ENCODE peak calls at places on chromosomes 2 and 18, in seven cellular contexts. One of them, this sample, is unnamed. For H3K4me1, the result is how much of the 10 kb centered on the place peaks cover.

GRCh38 chr2:16252891-16253290 is 312.5 kb downstream of the MYCN start:
- DNase-seq in cardiac muscle cell: no peak
- DNase-seq in heart right ventricle: no peak
- DNase-seq in K562: no peak
- DNase-seq in astrocyte: no peak
- DNase-seq in HepG2: no peak
- DNase-seq in A673: no peak
- DNase-seq in this sample: no peak

GRCh38 chr2:39837856-39838453 is 58.9 kb upstream of the THUMPD2 start:
- DNase-seq in cardiac muscle cell: no peak
- DNase-seq in heart right ventricle: no peak
- DNase-seq in K562: peak
- DNase-seq in astrocyte: peak
- DNase-seq in HepG2: peak
- DNase-seq in A673: peak
- DNase-seq in this sample: no peak

GRCh38 chr2:1671916-1672315 is 72.4 kb downstream of the PXDN start:
- DNase-seq in cardiac muscle cell: no peak
- DNase-seq in heart right ventricle: no peak
- DNase-seq in K562: no peak
- DNase-seq in astrocyte: no peak
- DNase-seq in HepG2: no peak
- DNase-seq in A673: no peak
- DNase-seq in this sample: no peak

GRCh38 chr18:49648811-49649210 is 87.0 kb downstream of the LIPG start:
- DNase-seq in cardiac muscle cell: no peak
- DNase-seq in heart right ventricle: no peak
- DNase-seq in K562: no peak
- DNase-seq in astrocyte: no peak
- DNase-seq in HepG2: no peak
- DNase-seq in A673: no peak
- DNase-seq in this sample: no peak

GRCh38 chr2:135743860-135744259 is 2.2 kb downstream of the UBXN4 start:
- DNase-seq in cardiac muscle cell: no peak
- DNase-seq in heart right ventricle: no peak
- DNase-seq in K562: no peak
- DNase-seq in astrocyte: no peak
- DNase-seq in HepG2: peak
- DNase-seq in A673: peak
- DNase-seq in this sample: no peak

GRCh38 chr2:86453838-86454237 is 12.7 kb downstream of the KDM3A start:
- DNase-seq in cardiac muscle cell: no peak
- DNase-seq in heart right ventricle: peak
- DNase-seq in K562: no peak
- DNase-seq in astrocyte: peak
- DNase-seq in HepG2: no peak
- DNase-seq in A673: peak
- DNase-seq in this sample: peak

GRCh38 chr2:54945401-54946219 is 104.6 kb downstream of the RTN4 start:
- DNase-seq in cardiac muscle cell: no peak
- DNase-seq in heart right ventricle: no peak
- DNase-seq in K562: no peak
- DNase-seq in astrocyte: peak
- DNase-seq in HepG2: peak
- DNase-seq in A673: no peak
- DNase-seq in this sample: peak

GRCh38 chr18:7901657-7902056 is 334.5 kb downstream of the PTPRM start:
- DNase-seq in cardiac muscle cell: no peak
- DNase-seq in heart right ventricle: no peak
- DNase-seq in K562: no peak
- DNase-seq in astrocyte: no peak
- DNase-seq in HepG2: no peak
- DNase-seq in A673: no peak
- DNase-seq in this sample: no peak

GRCh38 chr2:231615058-231615671 is 22.5 kb downstream of the TEX44 start:
- DNase-seq in cardiac muscle cell: no peak
- DNase-seq in heart right ventricle: no peak
- DNase-seq in K562: no peak
- DNase-seq in astrocyte: no peak
- DNase-seq in HepG2: no peak
- DNase-seq in A673: no peak
- DNase-seq in this sample: no peak

GRCh38 chr2:16112251-16112971 is 172.1 kb downstream of the MYCN start:
- DNase-seq in cardiac muscle cell: no peak
- DNase-seq in heart right ventricle: no peak
- DNase-seq in K562: no peak
- DNase-seq in astrocyte: no peak
- DNase-seq in HepG2: no peak
- DNase-seq in A673: no peak
- DNase-seq in this sample: no peak

GRCh38 chr18:24189007-24189528 is 50.2 kb downstream of the CABYR start:
- DNase-seq in cardiac muscle cell: no peak
- DNase-seq in heart right ventricle: no peak
- DNase-seq in K562: no peak
- DNase-seq in astrocyte: no peak
- DNase-seq in HepG2: no peak
- DNase-seq in A673: no peak
- DNase-seq in this sample: no peak

GRCh38 chr2:201450910-201451329 is 338 bp downstream of the TRAK2 start:
- DNase-seq in cardiac muscle cell: no peak
- DNase-seq in heart right ventricle: no peak
- DNase-seq in K562: no peak
- DNase-seq in astrocyte: peak
- DNase-seq in HepG2: no peak
- DNase-seq in A673: peak
- DNase-seq in this sample: no peak

GRCh38 chr2:179340678-179341077 is 76.0 kb upstream of the SESTD1 start:
- DNase-seq in cardiac muscle cell: peak
- DNase-seq in heart right ventricle: no peak
- DNase-seq in K562: no peak
- DNase-seq in astrocyte: no peak
- DNase-seq in HepG2: peak
- DNase-seq in A673: peak
- DNase-seq in this sample: no peak

GRCh38 chr2:122029456-122029855 is 274.0 kb downstream of the TSN start:
- DNase-seq in cardiac muscle cell: no peak
- DNase-seq in heart right ventricle: no peak
- DNase-seq in K562: no peak
- DNase-seq in astrocyte: no peak
- DNase-seq in HepG2: no peak
- DNase-seq in A673: no peak
- DNase-seq in this sample: no peak
- TF ChIP-seq CTCF in cardiac muscle cell: no peak
- TF ChIP-seq CTCF in heart right ventricle: no peak
- TF ChIP-seq CTCF in K562: no peak
- TF ChIP-seq CTCF in astrocyte: no peak
- TF ChIP-seq CTCF in HepG2: no peak
- TF ChIP-seq CTCF in A673: no peak
- TF ChIP-seq CTCF in this sample: no peak

DNA sequence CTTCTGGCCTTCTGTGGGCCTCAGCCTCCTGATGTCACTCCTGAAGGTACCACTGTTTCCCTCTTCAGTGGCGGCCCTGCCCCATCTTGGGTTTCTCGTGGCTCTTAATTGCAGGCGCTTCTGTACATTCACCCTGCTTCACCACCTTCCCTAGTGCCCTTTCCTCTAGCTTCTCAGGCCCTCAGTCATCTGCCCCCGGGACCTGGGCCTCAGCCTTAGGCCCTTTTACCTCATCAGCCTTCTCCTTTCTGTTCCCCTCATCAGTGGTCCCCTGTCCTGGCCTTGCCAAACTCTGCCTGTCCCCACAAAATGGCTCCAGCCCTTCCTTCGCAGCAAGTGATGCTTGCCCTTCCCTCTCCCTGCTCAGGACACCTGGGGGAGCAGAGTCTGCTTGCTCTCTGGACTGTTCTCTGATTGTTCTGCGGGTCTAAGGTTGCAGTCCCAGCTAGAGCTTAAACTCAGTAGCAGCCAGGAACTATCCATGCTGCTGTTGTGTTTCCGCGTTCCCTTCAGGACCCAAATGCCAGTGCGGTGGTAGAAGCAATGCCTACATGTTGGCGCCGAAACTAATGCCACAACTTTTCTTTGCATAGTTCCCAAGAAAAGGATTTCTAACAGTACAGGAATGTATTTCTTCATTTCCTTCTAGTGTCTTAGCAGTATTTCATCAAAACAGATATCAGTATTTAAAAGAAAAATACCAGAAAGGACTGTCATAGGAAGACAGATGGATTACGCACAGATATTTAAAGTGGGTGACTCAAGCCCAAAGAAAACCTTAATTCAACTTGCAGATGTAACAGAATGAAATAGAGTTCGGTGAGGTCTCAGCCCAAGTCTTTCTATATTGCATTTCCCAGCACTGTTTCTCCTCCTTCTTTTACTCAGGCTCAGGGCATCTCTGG is 7.5 kb downstream of the ASB1 start:
- DNase-seq in cardiac muscle cell: no peak
- DNase-seq in heart right ventricle: no peak
- DNase-seq in K562: no peak
- DNase-seq in astrocyte: peak
- DNase-seq in HepG2: no peak
- DNase-seq in A673: no peak
- DNase-seq in this sample: no peak
- H3K4me1 ChIP-seq in cardiac muscle cell: under half
- H3K4me1 ChIP-seq in heart right ventricle: under half
- H3K4me1 ChIP-seq in K562: under half
- H3K4me1 ChIP-seq in astrocyte: under half
- H3K4me1 ChIP-seq in HepG2: half or more
- H3K4me1 ChIP-seq in A673: under half
- H3K4me1 ChIP-seq in this sample: under half

GRCh38 chr2:188629890-188630483 is 338.3 kb downstream of the GULP1 start:
- DNase-seq in cardiac muscle cell: no peak
- DNase-seq in heart right ventricle: no peak
- DNase-seq in K562: no peak
- DNase-seq in astrocyte: peak
- DNase-seq in HepG2: no peak
- DNase-seq in A673: peak
- DNase-seq in this sample: no peak
- H3K27ac ChIP-seq in cardiac muscle cell: no peak
- H3K27ac ChIP-seq in heart right ventricle: peak
- H3K27ac ChIP-seq in K562: no peak
- H3K27ac ChIP-seq in astrocyte: peak
- H3K27ac ChIP-seq in HepG2: no peak
- H3K27ac ChIP-seq in A673: peak
- H3K27ac ChIP-seq in this sample: peak

GRCh38 chr2:79235135-79235534 is 75.6 kb upstream of the REG3A start:
- DNase-seq in cardiac muscle cell: no peak
- DNase-seq in heart right ventricle: no peak
- DNase-seq in K562: no peak
- DNase-seq in astrocyte: no peak
- DNase-seq in HepG2: peak
- DNase-seq in A673: peak
- DNase-seq in this sample: no peak
- TF ChIP-seq CTCF in cardiac muscle cell: no peak
- TF ChIP-seq CTCF in heart right ventricle: no peak
- TF ChIP-seq CTCF in K562: no peak
- TF ChIP-seq CTCF in astrocyte: no peak
- TF ChIP-seq CTCF in HepG2: peak
- TF ChIP-seq CTCF in A673: peak
- TF ChIP-seq CTCF in this sample: no peak

GRCh38 chr2:207137922-207138321 is 27.8 kb downstream of the KLF7 start:
- DNase-seq in cardiac muscle cell: no peak
- DNase-seq in heart right ventricle: no peak
- DNase-seq in K562: no peak
- DNase-seq in astrocyte: no peak
- DNase-seq in HepG2: no peak
- DNase-seq in A673: no peak
- DNase-seq in this sample: no peak
- H3K4me1 ChIP-seq in cardiac muscle cell: under half
- H3K4me1 ChIP-seq in heart right ventricle: half or more
- H3K4me1 ChIP-seq in K562: under half
- H3K4me1 ChIP-seq in astrocyte: under half
- H3K4me1 ChIP-seq in HepG2: under half
- H3K4me1 ChIP-seq in A673: under half
- H3K4me1 ChIP-seq in this sample: half or more